ENCODE peak calls at places on chromosome 18, in ten cellular contexts. Z, S, N, D, C, Y, J, V, K and F are unnamed samples.

GRCh38 chr18:7619676-7620075 is 52.6 kb downstream of the PTPRM start:
- DNase-seq in V (no peak), S (no peak), N (no peak), Y (no peak), D (no peak), Z (no peak), C (no peak), J (no peak), K (no peak), F (no peak)

GRCh38 chr18:31830686-31831085 is 70.0 kb upstream of the SLC25A52 start:
- DNase-seq in K (no peak), D (no peak), J (no peak), N (no peak), S (no peak), Y (no peak), C (no peak), V (no peak), Z (no peak), F (no peak)

GRCh38 chr18:32920796-32921787 is 148.3 kb upstream of the KLHL14 start:
- DNase-seq in J (no peak), V (peak), K (peak), D (peak), Z (no peak), N (peak), Y (no peak), S (no peak), C (no peak), F (no peak)

GRCh38 chr18:78584167-78585022 is 395.2 kb upstream of the SALL3 start:
- DNase-seq in D (no peak), K (no peak), N (no peak), J (no peak), V (no peak), C (no peak), Y (no peak), S (no peak), Z (no peak), F (no peak)

GRCh38 chr18:57446322-57446721 is 11.1 kb downstream of the ONECUT2 start:
- DNase-seq in N (no peak), Y (no peak), D (no peak), S (no peak), J (no peak), K (peak), C (no peak), Z (peak), V (no peak), F (no peak)

GRCh38 chr18:38470421-38470820 is 904.8 kb upstream of the CELF4 start:
- DNase-seq in N (no peak), V (no peak), Z (no peak), C (no peak), D (no peak), S (no peak), Y (no peak), J (no peak), K (no peak), F (no peak)

GRCh38 chr18:34594243-34594642 is 115.9 kb upstream of the DTNA start:
- DNase-seq in V (no peak), Z (no peak), K (no peak), D (no peak), S (no peak), C (no peak), N (no peak), J (no peak), Y (no peak), F (no peak)

GRCh38 chr18:24534737-24535136 is 74.3 kb downstream of the HRH4 start:
- DNase-seq in S (no peak), Y (no peak), K (no peak), D (no peak), N (no peak), Z (no peak), J (no peak), V (no peak), C (no peak), F (no peak)

GRCh38 chr18:59484796-59485328 is 125.8 kb upstream of the LMAN1 start:
- DNase-seq in Y (no peak), S (no peak), Z (no peak), N (peak), J (no peak), C (no peak), V (peak), D (no peak), K (no peak), F (no peak)

GRCh38 chr18:62702259-62702658 is 13.1 kb upstream of the PHLPP1 start:
- DNase-seq in C (no peak), N (no peak), Y (no peak), K (no peak), S (no peak), V (no peak), Z (peak), J (no peak), D (no peak), F (no peak)

GRCh38 chr18:48304906-48305693 is 104.1 kb downstream of the ZBTB7C start:
- DNase-seq in N (no peak), Y (no peak), D (no peak), C (no peak), V (no peak), Z (no peak), K (no peak), S (no peak), J (no peak), F (no peak)
- TF ChIP-seq CTCF in N (no peak), Y (no peak), D (no peak), C (no peak), V (no peak), Z (no peak), K (no peak), S (no peak), J (no peak), F (no peak)

GRCh38 chr18:23138470-23138869 is 3.2 kb downstream of the CABLES1 start:
- DNase-seq in K (no peak), C (no peak), N (no peak), Z (peak), Y (peak), J (no peak), V (no peak), D (no peak), S (no peak), F (peak)
- H3K4me3 ChIP-seq in K (no peak), C (no peak), N (no peak), Z (peak), Y (no peak), J (peak), V (no peak), D (no peak), S (no peak), F (peak)

GRCh38 chr18:36419913-36420531 is 122.5 kb downstream of the FHOD3 start:
- DNase-seq in C (no peak), S (no peak), Z (peak), D (peak), K (peak), J (no peak), Y (no peak), V (no peak), N (no peak), F (no peak)
- TF ChIP-seq CTCF in C (peak), S (peak), Z (peak), D (peak), K (peak), J (no peak), Y (no peak), V (peak), N (peak), F (no peak)

GRCh38 chr18:69664399-69664798 is 263.7 kb downstream of the DOK6 start:
- DNase-seq in J (no peak), K (no peak), Y (no peak), N (no peak), C (no peak), Z (no peak), V (no peak), S (no peak), D (no peak), F (no peak)
- H3K4me3 ChIP-seq in J (no peak), K (no peak), Y (no peak), N (no peak), C (no peak), Z (no peak), V (no peak), S (no peak), D (no peak), F (no peak)

DNA sequence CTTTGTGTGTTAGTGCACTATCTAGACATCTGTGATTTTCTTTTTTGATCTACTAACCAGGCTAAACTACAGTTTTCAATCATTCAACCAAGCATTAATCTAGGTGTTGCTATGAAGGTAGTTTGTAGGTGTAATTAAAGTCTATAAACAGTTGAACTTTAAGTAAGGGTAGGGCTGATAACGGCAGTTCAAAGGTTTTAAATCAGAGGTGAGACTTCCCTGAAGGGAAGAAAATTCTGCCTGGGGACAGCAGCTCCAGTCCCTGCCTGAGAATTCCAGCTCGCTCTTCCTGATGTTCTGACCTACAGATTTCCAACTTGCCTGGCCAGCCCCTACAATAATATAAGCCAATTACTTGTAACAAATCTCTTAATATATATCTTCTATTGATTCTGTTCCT is 663.9 kb downstream of the MBD2 start:
- DNase-seq in Y (no peak), K (no peak), J (no peak), C (no peak), D (no peak), N (no peak), S (no peak), Z (no peak), V (no peak), F (no peak)
- TF ChIP-seq CTCF in Y (no peak), K (no peak), J (no peak), C (no peak), D (no peak), N (no peak), S (no peak), Z (no peak), V (no peak), F (no peak)

DNA sequence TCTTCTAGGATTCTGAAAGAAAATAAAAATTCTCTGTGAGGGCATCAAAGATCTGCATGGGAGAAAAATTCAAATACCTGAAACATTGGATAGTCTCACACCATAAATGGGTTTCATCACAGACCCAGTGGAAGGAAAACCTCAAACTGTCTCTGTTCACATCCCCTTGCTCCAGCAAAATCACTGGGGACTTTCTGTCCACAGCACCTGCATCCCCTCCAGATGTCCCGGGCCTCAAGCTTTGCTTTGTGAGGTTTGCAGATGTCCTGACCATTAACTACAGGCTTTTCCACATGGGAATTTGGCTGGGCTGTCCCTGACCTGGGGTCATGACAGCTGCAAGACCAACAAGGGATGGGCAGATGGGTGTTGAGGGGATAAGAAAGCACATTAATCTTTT is 427.9 kb downstream of the TXNL1 start:
- DNase-seq in J (no peak), V (no peak), N (no peak), D (no peak), Y (peak), C (no peak), Z (no peak), S (no peak), K (no peak), F (no peak)
- H3K4me3 ChIP-seq in J (no peak), V (no peak), N (no peak), D (no peak), Y (no peak), C (no peak), Z (no peak), S (no peak), K (no peak), F (no peak)

GRCh38 chr18:50722311-50722710 is 97.5 kb downstream of the MRO start:
- DNase-seq in J (no peak), V (no peak), K (no peak), Z (no peak), S (no peak), C (no peak), Y (no peak), N (no peak), D (no peak), F (no peak)
- TF ChIP-seq CTCF in J (no peak), V (no peak), K (no peak), Z (no peak), S (no peak), C (no peak), Y (no peak), N (no peak), D (no peak), F (no peak)